ENCODE peak calls at places on chromosomes 5 and 9, in five cellular contexts. U is A549, K is GM12878, J is K562, Y is H1. X is an unnamed sample.

GRCh38 chr5:135851186-135851906 is 16.9 kb downstream of the SLC25A48 start:
- DNase-seq in U (no peak), K (no peak), J (no peak), Y (no peak), X (no peak)

GRCh38 chr9:99259231-99259918 is 37.3 kb downstream of the SEC61B start:
- DNase-seq in U (no peak), K (no peak), J (peak), Y (no peak), X (no peak)

GRCh38 chr5:53560028-53560427 is 411 bp upstream of the NDUFS4 start:
- DNase-seq in U (no peak), K (peak), J (no peak), Y (no peak), X (no peak)

GRCh38 chr5:151896041-151896691 is 28.5 kb downstream of the GLRA1 start:
- DNase-seq in U (peak), K (no peak), J (no peak), Y (peak), X (no peak)

GRCh38 chr5:181243020-181243520 is 636 bp downstream of the RACK1 start:
- DNase-seq in U (no peak), K (no peak), J (peak), Y (no peak), X (no peak)

GRCh38 chr5:60671899-60672692 is 27.9 kb downstream of the DEPDC1B start:
- DNase-seq in U (no peak), K (no peak), J (no peak), Y (no peak), X (peak)

GRCh38 chr9:118395415-118395814 is 691.2 kb downstream of the TLR4 start:
- DNase-seq in U (no peak), K (peak), J (no peak), Y (no peak), X (no peak)

GRCh38 chr5:127184841-127185240 is 105.8 kb upstream of the MEGF10 start:
- DNase-seq in U (no peak), K (no peak), J (no peak), Y (no peak), X (no peak)

GRCh38 chr5:107247427-107247826 is 423.3 kb downstream of the EFNA5 start:
- DNase-seq in U (no peak), K (no peak), J (no peak), Y (no peak), X (no peak)

GRCh38 chr9:127102176-127102575 is 20.3 kb downstream of the ANGPTL2 start:
- DNase-seq in U (no peak), K (no peak), J (no peak), Y (no peak), X (no peak)

GRCh38 chr5:118592678-118593328 is 395.5 kb downstream of the DTWD2 start:
- DNase-seq in U (peak), K (no peak), J (no peak), Y (no peak), X (peak)

GRCh38 chr9:125146247-125146646 is 2.9 kb upstream of the SCAI start:
- DNase-seq in U (no peak), K (no peak), J (no peak), Y (no peak), X (no peak)

GRCh38 chr5:141604318-141604717 is 14.5 kb downstream of the DIAPH1 start:
- DNase-seq in U (peak), K (no peak), J (peak), Y (no peak), X (peak)

GRCh38 chr5:153158608-153159007 is 331.9 kb upstream of the GRIA1 start:
- DNase-seq in U (no peak), K (no peak), J (no peak), Y (no peak), X (no peak)

GRCh38 chr9:37293664-37294524 is 128.6 kb upstream of the GRHPR start:
- DNase-seq in U (no peak), K (peak), J (no peak), Y (no peak), X (no peak)

GRCh38 chr5:78527054-78527884 is 121.3 kb downstream of the LHFPL2 start:
- DNase-seq in U (peak), K (no peak), J (peak), Y (no peak), X (no peak)

GRCh38 chr9:18393340-18394130 is 80.4 kb upstream of the ADAMTSL1 start:
- DNase-seq in U (peak), K (no peak), J (no peak), Y (no peak), X (peak)

GRCh38 chr5:159337291-159337974 is 7.1 kb upstream of the IL12B start:
- DNase-seq in U (peak), K (no peak), J (no peak), Y (no peak), X (no peak)

GRCh38 chr5:141514330-141515111 is 25.6 kb downstream of the PCDHGC5 start:
- DNase-seq in U (no peak), K (no peak), J (no peak), Y (peak), X (no peak)

GRCh38 chr9:128733256-128733655 is 9.3 kb upstream of the ZDHHC12 start:
- DNase-seq in U (peak), K (no peak), J (peak), Y (peak), X (peak)

GRCh38 chr9:19551124-19551929 is 142.5 kb downstream of the ACER2 start:
- DNase-seq in U (no peak), K (peak), J (no peak), Y (no peak), X (peak)

GRCh38 chr5:122507581-122507980 is 195.5 kb downstream of the SNCAIP start:
- DNase-seq in U (no peak), K (no peak), J (no peak), Y (no peak), X (no peak)

GRCh38 chr9:33917036-33917435 is 100.1 kb downstream of the UBE2R2 start:
- DNase-seq in U (no peak), K (no peak), J (no peak), Y (no peak), X (no peak)

GRCh38 chr5:87944553-87945320 is 323.9 kb downstream of the TMEM161B start:
- DNase-seq in U (no peak), K (no peak), J (no peak), Y (peak), X (no peak)

GRCh38 chr9:20872340-20872977 is 159.0 kb downstream of the HACD4 start:
- DNase-seq in U (no peak), K (no peak), J (no peak), Y (no peak), X (no peak)

GRCh38 chr9:36788534-36788933 is 215.8 kb downstream of the MELK start:
- DNase-seq in U (no peak), K (no peak), J (peak), Y (no peak), X (no peak)

GRCh38 chr9:105242557-105242956 is 1.9 kb upstream of the SLC44A1 start:
- DNase-seq in U (no peak), K (no peak), J (no peak), Y (no peak), X (no peak)

GRCh38 chr5:179266291-179267070 is 78.8 kb downstream of the ADAMTS2 start:
- DNase-seq in U (no peak), K (no peak), J (no peak), Y (no peak), X (no peak)

GRCh38 chr9:136567651-136568287 is 21.9 kb upstream of the NOTCH1 start:
- DNase-seq in U (peak), K (no peak), J (peak), Y (no peak), X (peak)

GRCh38 chr9:126125577-126125976 is 201.1 kb upstream of the MVB12B start:
- DNase-seq in U (no peak), K (no peak), J (no peak), Y (no peak), X (no peak)

GRCh38 chr5:14959443-14960119 is 88.0 kb upstream of the ANKH start:
- DNase-seq in U (peak), K (no peak), J (no peak), Y (no peak), X (peak)

GRCh38 chr9:129498451-129499376 is 122.2 kb downstream of the C9orf50 start:
- DNase-seq in U (no peak), K (no peak), J (no peak), Y (no peak), X (no peak)

GRCh38 chr5:108212775-108213346 is 169.0 kb downstream of the FBXL17 start:
- DNase-seq in U (peak), K (no peak), J (no peak), Y (peak), X (peak)

GRCh38 chr9:35598863-35599590 is 6.0 kb upstream of the TESK1 start:
- DNase-seq in U (no peak), K (no peak), J (no peak), Y (no peak), X (peak)

GRCh38 chr5:156913719-156914370 is 49.2 kb downstream of the TIMD4 start:
- DNase-seq in U (no peak), K (peak), J (no peak), Y (peak), X (no peak)

GRCh38 chr9:81132796-81133195 is 556.6 kb downstream of the TLE1 start:
- DNase-seq in U (no peak), K (no peak), J (no peak), Y (no peak), X (no peak)

GRCh38 chr5:148843510-148844318 is 17.3 kb downstream of the ADRB2 start:
- DNase-seq in U (no peak), K (no peak), J (no peak), Y (no peak), X (no peak)

GRCh38 chr5:90251447-90251846 is 158.1 kb downstream of the CETN3 start:
- DNase-seq in U (no peak), K (no peak), J (no peak), Y (no peak), X (no peak)

GRCh38 chr5:41218929-41219328 is 5.6 kb upstream of the C6 start:
- DNase-seq in U (no peak), K (no peak), J (no peak), Y (no peak), X (no peak)

GRCh38 chr5:173926359-173926758 is 38.2 kb downstream of the CPEB4 start:
- DNase-seq in U (no peak), K (no peak), J (no peak), Y (no peak), X (no peak)

GRCh38 chr5:173923236-173924104 is 35.3 kb downstream of the CPEB4 start:
- DNase-seq in U (no peak), K (no peak), J (no peak), Y (no peak), X (no peak)

GRCh38 chr5:173924899-173925298 is 36.8 kb downstream of the CPEB4 start:
- DNase-seq in U (no peak), K (no peak), J (no peak), Y (no peak), X (no peak)

GRCh38 chr5:173922527-173922926 is 34.4 kb downstream of the CPEB4 start:
- DNase-seq in U (no peak), K (no peak), J (no peak), Y (no peak), X (no peak)

DNA sequence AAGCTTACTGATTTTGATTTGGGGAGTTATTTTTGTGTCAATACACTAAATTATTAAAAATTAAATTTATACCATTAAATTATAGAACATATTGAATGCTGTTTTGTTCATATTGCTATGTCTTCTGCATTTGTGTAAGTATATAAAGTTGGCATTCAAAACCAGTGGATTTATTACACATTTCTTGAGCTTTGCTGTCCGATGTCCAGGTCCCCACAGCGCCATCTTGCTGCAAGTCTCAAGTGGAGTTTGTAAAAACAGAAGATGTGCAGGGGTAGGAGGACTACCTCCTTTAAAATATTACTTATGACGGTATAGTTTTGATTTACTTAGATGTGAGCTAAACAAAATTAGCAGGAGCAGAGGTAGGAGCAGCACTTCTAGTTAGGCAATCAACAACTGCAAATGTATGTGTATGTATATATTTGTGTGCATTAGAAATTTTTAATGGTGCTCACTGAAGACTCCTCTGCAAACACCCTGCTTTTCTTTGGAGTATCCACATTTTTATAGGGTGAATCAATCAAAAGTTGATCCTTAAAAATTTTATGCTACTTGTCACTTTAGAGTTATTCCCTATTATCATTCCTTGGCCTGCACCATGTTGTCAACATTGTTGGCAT is 37.4 kb downstream of the CPEB4 start:
- DNase-seq in U (peak), K (no peak), J (peak), Y (no peak), X (no peak)
- TF ChIP-seq HDAC2 in U (no peak), K (no peak), J (no peak), Y (no peak), X (no peak)

DNA sequence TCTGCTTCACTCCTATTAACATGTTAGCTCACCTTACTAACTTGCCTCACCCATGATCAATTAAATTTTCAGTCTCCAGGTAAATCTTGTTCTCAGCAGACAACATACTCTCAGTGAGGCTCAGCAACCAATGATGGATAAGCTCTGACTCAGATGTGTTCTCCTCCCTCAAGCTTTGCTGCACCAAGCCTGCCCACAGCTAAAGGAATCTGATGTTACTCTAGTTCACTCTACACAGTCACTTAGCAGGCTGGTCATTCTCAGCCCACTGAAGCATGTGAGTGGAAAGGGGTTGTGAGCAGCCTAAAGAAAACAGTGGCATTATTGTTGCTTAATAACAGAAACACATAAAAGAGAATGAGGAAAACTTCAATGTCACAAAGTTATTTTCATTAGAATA is 37.3 kb upstream of the CTNND2 start:
- DNase-seq in U (no peak), K (no peak), J (no peak), Y (no peak), X (no peak)
- TF ChIP-seq HDAC2 in U (no peak), K (no peak), J (no peak), Y (no peak), X (no peak)

GRCh38 chr5:43073597-43074546 is 33.8 kb upstream of the ANXA2R start:
- DNase-seq in U (peak), K (no peak), J (peak), Y (no peak), X (peak)
- TF ChIP-seq HDAC2 in U (no peak), K (no peak), J (peak), Y (no peak), X (no peak)

GRCh38 chr5:111415053-111415452 is 97.3 kb downstream of the STARD4 start:
- DNase-seq in U (no peak), K (no peak), J (no peak), Y (no peak), X (no peak)

GRCh38 chr5:111407562-111407961 is 104.8 kb downstream of the STARD4 start:
- DNase-seq in U (no peak), K (no peak), J (no peak), Y (no peak), X (no peak)

GRCh38 chr5:111408817-111409216 is 103.5 kb downstream of the STARD4 start:
- DNase-seq in U (no peak), K (no peak), J (no peak), Y (no peak), X (no peak)

GRCh38 chr5:111411321-111411720 is 101.0 kb downstream of the STARD4 start:
- DNase-seq in U (no peak), K (no peak), J (no peak), Y (no peak), X (no peak)
- TF ChIP-seq HDAC2 in U (no peak), K (no peak), J (no peak), Y (no peak), X (no peak)

DNA sequence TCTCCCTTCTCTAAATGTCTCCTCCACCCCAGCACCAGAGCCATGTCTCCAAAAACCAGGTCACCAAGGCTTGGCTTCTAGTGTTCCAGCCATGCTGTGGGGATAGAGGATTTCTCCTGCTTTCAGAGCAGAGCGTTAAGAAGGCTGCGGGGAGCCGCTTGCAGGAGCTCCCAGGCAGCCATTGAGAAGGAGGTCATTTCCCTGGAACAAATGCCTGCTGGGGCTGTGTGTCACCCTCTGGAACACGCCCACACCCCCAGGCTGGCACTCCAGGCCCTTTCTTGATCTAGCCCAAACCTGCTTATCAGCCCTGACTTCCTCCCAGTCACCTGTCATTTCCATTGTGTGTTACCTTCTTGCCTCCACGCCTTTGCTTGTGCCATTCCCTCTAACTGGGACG is 65.2 kb upstream of the GGTA1 start:
- DNase-seq in U (no peak), K (no peak), J (no peak), Y (no peak), X (no peak)
- TF ChIP-seq HDAC2 in U (no peak), K (no peak), J (no peak), Y (no peak), X (no peak)

DNA sequence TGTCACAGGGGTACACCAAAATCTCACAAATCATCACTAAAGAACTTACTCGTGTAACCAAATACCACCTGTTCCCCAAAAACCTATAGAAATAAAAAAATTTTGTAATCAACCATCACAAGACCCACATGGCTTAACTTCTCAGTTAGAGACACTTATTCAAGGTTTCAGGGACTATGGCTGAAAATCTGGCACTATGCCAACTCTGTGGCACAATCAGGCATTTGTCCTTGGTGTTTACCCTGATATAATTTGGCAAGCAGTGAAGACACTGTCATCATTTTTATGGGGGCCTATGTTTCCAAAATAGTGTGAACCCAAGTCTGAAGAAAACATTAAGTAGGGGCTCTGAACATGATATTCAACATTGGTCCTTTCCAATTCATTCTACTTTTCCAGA is 59.0 kb downstream of the ZNF622 start:
- DNase-seq in U (no peak), K (no peak), J (no peak), Y (no peak), X (no peak)
- TF ChIP-seq HDAC2 in U (no peak), K (no peak), J (no peak), Y (no peak), X (no peak)

GRCh38 chr9:89606049-89606481 is 1.3 kb downstream of the GADD45G start:
- DNase-seq in U (peak), K (no peak), J (peak), Y (no peak), X (peak)
- TF ChIP-seq HDAC2 in U (no peak), K (no peak), J (no peak), Y (peak), X (no peak)

GRCh38 chr5:150460781-150461180 is 11.2 kb upstream of the RPS14 start:
- DNase-seq in U (no peak), K (no peak), J (no peak), Y (no peak), X (no peak)

GRCh38 chr5:150464554-150465012 is 15.0 kb upstream of the RPS14 start:
- DNase-seq in U (no peak), K (no peak), J (no peak), Y (no peak), X (no peak)

GRCh38 chr5:150457562-150458240 is 8.2 kb upstream of the RPS14 start:
- DNase-seq in U (no peak), K (no peak), J (no peak), Y (no peak), X (no peak)

GRCh38 chr5:150458819-150459557 is 9.4 kb upstream of the RPS14 start:
- DNase-seq in U (peak), K (no peak), J (peak), Y (no peak), X (peak)

DNA sequence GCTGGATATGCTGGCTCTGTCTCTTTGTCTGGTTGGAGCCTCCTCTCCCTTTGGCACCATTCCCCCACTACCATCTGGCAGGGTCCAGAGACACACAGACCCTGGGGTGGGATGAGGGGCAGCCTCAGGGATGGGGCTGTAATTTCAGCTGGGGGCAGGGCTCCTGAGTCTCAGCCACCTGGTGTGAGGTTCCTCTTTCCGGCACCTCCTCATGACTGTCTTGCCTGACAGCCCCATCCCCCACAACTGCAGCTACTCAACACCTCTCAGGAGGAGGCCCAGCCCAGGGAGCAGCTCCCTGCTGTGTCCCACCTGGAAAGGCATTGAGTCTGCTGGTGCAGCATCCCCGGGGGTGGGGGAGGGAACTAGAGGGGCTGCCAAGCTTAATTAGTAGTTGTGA is 11.7 kb upstream of the RPS14 start:
- DNase-seq in U (no peak), K (peak), J (peak), Y (no peak), X (no peak)
- TF ChIP-seq HDAC2 in U (no peak), K (no peak), J (no peak), Y (no peak), X (no peak)

GRCh38 chr5:139287890-139288635 is 5.5 kb upstream of the MATR3 start:
- DNase-seq in U (peak), K (no peak), J (no peak), Y (no peak), X (no peak)

GRCh38 chr5:139284295-139284694 is 9.2 kb upstream of the MATR3 start:
- DNase-seq in U (no peak), K (no peak), J (no peak), Y (no peak), X (no peak)

GRCh38 chr5:139283252-139284166 is 10.0 kb upstream of the MATR3 start:
- DNase-seq in U (no peak), K (no peak), J (no peak), Y (no peak), X (no peak)

GRCh38 chr5:139282195-139282557 is 11.4 kb upstream of the MATR3 start:
- DNase-seq in U (no peak), K (no peak), J (no peak), Y (no peak), X (no peak)

GRCh38 chr5:139285651-139286392 is 7.7 kb upstream of the MATR3 start:
- DNase-seq in U (no peak), K (no peak), J (no peak), Y (no peak), X (no peak)
- TF ChIP-seq HDAC2 in U (no peak), K (no peak), J (no peak), Y (no peak), X (no peak)

X was measured in HepG2.